ENCODE peak calls at places on chromosomes 3 and 15, in nine cellular contexts. U, F, K, O, J, A, Q, S and M are unnamed samples.

GRCh38 chr15:90184786-90185704 is 16.1 kb upstream of the SEMA4B start:
- DNase-seq in K (peak), J (peak), U (peak), F (peak), A (no peak), S (peak), Q (peak), O (no peak), M (no peak)

GRCh38 chr3:13004376-13004775 is 68.9 kb downstream of the IQSEC1 start:
- DNase-seq in U (no peak), J (no peak), Q (peak), F (no peak), O (no peak), S (no peak), K (no peak), A (no peak), M (no peak)

GRCh38 chr15:52257734-52258062 is 37.9 kb downstream of the MYO5C start:
- DNase-seq in U (peak), A (peak), O (no peak), K (no peak), J (no peak), Q (no peak), F (peak), S (no peak), M (no peak)

GRCh38 chr15:67085818-67086649 is 20.6 kb downstream of the SMAD3 start:
- DNase-seq in O (no peak), J (no peak), U (no peak), Q (peak), K (no peak), A (peak), F (peak), S (no peak), M (peak)

GRCh38 chr15:70151008-70151407 is 53.3 kb upstream of the TLE3 start:
- DNase-seq in Q (no peak), U (no peak), J (no peak), K (no peak), A (no peak), F (no peak), O (no peak), S (no peak), M (no peak)

GRCh38 chr3:11562277-11562881 is 81.3 kb downstream of the VGLL4 start:
- DNase-seq in F (no peak), A (no peak), U (no peak), K (no peak), Q (peak), J (no peak), O (no peak), S (no peak), M (no peak)

GRCh38 chr3:146814601-146815315 is 209.6 kb upstream of the PLSCR5 start:
- DNase-seq in K (no peak), S (no peak), J (no peak), O (no peak), F (peak), Q (no peak), A (peak), U (no peak), M (peak)

GRCh38 chr3:145739926-145740325 is 421.1 kb downstream of the PLOD2 start:
- DNase-seq in S (no peak), U (no peak), K (no peak), J (no peak), F (peak), Q (no peak), A (peak), O (no peak), M (no peak)

GRCh38 chr3:108103971-108104797 is 13.4 kb upstream of the CD47 start:
- DNase-seq in F (peak), O (no peak), Q (no peak), A (peak), U (peak), S (no peak), K (no peak), J (no peak), M (no peak)

GRCh38 chr15:67171471-67171870 is 83.0 kb downstream of the AAGAB start:
- DNase-seq in K (no peak), S (no peak), F (no peak), J (no peak), A (no peak), O (no peak), U (no peak), Q (no peak), M (no peak)

GRCh38 chr3:183008303-183008702 is 28.0 kb upstream of the DCUN1D1 start:
- DNase-seq in A (no peak), F (no peak), S (no peak), Q (no peak), K (no peak), J (no peak), O (no peak), U (no peak), M (no peak)

GRCh38 chr3:89098964-89099585 is 8.3 kb upstream of the EPHA3 start:
- DNase-seq in O (peak), A (peak), F (peak), Q (no peak), K (no peak), U (peak), S (peak), J (peak), M (no peak)

GRCh38 chr3:157088133-157088488 is 71.8 kb downstream of the CCNL1 start:
- DNase-seq in J (no peak), O (no peak), F (no peak), S (no peak), U (no peak), A (no peak), Q (no peak), K (no peak), M (no peak)

GRCh38 chr3:12392101-12392878 is 92.0 kb upstream of the TSEN2 start:
- DNase-seq in K (no peak), J (no peak), O (no peak), S (no peak), Q (no peak), U (no peak), F (no peak), A (no peak), M (no peak)

GRCh38 chr3:73206006-73206405 is 144.5 kb downstream of the EBLN2 start:
- DNase-seq in S (no peak), K (no peak), Q (no peak), O (no peak), J (no peak), F (no peak), A (no peak), U (no peak), M (no peak)

GRCh38 chr15:32867313-32867626 is 149.5 kb downstream of the GREM1 start:
- DNase-seq in S (no peak), O (no peak), A (peak), F (peak), U (no peak), K (no peak), Q (no peak), J (no peak), M (peak)

GRCh38 chr3:154775821-154776548 is 304.1 kb upstream of the MME start:
- DNase-seq in F (no peak), S (no peak), U (no peak), J (no peak), K (no peak), Q (no peak), A (no peak), O (no peak), M (no peak)

GRCh38 chr15:78315686-78316085 is 16.3 kb upstream of the SKIC8 start:
- DNase-seq in A (peak), K (no peak), J (no peak), S (no peak), U (no peak), Q (no peak), F (peak), O (peak), M (no peak)

GRCh38 chr3:129025691-129026435 is 24.8 kb downstream of the EFCC1 start:
- DNase-seq in K (no peak), A (no peak), S (no peak), U (no peak), J (no peak), F (peak), Q (peak), O (no peak), M (no peak)